ENCODE peak calls at places on chromosomes 4 and X, in four cellular contexts. One of them, this sample, is unnamed.

GRCh38 chrX:31600823-31601222 is 529.0 kb upstream of the FTHL17 start:
- DNase-seq in HCT116: no peak
- DNase-seq in H1: no peak
- DNase-seq in K562: no peak
- DNase-seq in this sample: no peak

GRCh38 chr4:124079174-124079780 is 633.3 kb downstream of the ANKRD50 start:
- DNase-seq in K562: no peak
- DNase-seq in H1: no peak
- DNase-seq in HCT116: no peak
- DNase-seq in this sample: no peak

GRCh38 chr4:729336-730315 is 24.0 kb downstream of the PCGF3 start:
- DNase-seq in HCT116: no peak
- DNase-seq in H1: no peak
- DNase-seq in K562: no peak
- DNase-seq in this sample: no peak

GRCh38 chr4:108619372-108620100 is 840 bp upstream of the RPL34 start:
- DNase-seq in K562: peak
- DNase-seq in HCT116: no peak
- DNase-seq in H1: no peak
- DNase-seq in this sample: no peak

GRCh38 chr4:99202536-99202935 is 16.5 kb downstream of the ADH6 start:
- DNase-seq in K562: no peak
- DNase-seq in H1: no peak
- DNase-seq in HCT116: no peak
- DNase-seq in this sample: no peak

GRCh38 chr4:181007751-181008150 is 1235.5 kb upstream of the TENM3 start:
- DNase-seq in H1: no peak
- DNase-seq in K562: no peak
- DNase-seq in HCT116: no peak
- DNase-seq in this sample: no peak

GRCh38 chr4:95544433-95545103 is 4.2 kb downstream of the UNC5C start:
- DNase-seq in HCT116: no peak
- DNase-seq in K562: no peak
- DNase-seq in H1: no peak
- DNase-seq in this sample: no peak

GRCh38 chr4:25253072-25253447 is 19.2 kb downstream of the PI4K2B start:
- DNase-seq in H1: no peak
- DNase-seq in K562: no peak
- DNase-seq in HCT116: no peak
- DNase-seq in this sample: no peak

GRCh38 chr4:65021737-65022136 is 612.5 kb upstream of the TECRL start:
- DNase-seq in H1: no peak
- DNase-seq in HCT116: no peak
- DNase-seq in K562: no peak
- DNase-seq in this sample: no peak

GRCh38 chr4:2049811-2050210 is 9.3 kb upstream of the NAT8L start:
- DNase-seq in H1: peak
- DNase-seq in K562: no peak
- DNase-seq in HCT116: no peak
- DNase-seq in this sample: no peak

GRCh38 chr4:5710962-5711478 is at the start of gene EVC:
- DNase-seq in H1: peak
- DNase-seq in K562: peak
- DNase-seq in HCT116: no peak
- DNase-seq in this sample: no peak

GRCh38 chr4:6095023-6095817 is 77.0 kb upstream of the C4orf50 start:
- DNase-seq in HCT116: no peak
- DNase-seq in H1: no peak
- DNase-seq in K562: no peak
- DNase-seq in this sample: no peak

GRCh38 chr4:6362896-6363295 is 93.2 kb downstream of the WFS1 start:
- DNase-seq in HCT116: no peak
- DNase-seq in K562: peak
- DNase-seq in H1: peak
- DNase-seq in this sample: no peak

GRCh38 chr4:56293121-56293520 is 94.2 kb downstream of the AASDH start:
- DNase-seq in H1: no peak
- DNase-seq in HCT116: no peak
- DNase-seq in K562: no peak
- DNase-seq in this sample: no peak

GRCh38 chr4:110005461-110006056 is 92.9 kb downstream of the EGF start:
- DNase-seq in H1: no peak
- DNase-seq in K562: peak
- DNase-seq in HCT116: peak
- DNase-seq in this sample: peak

GRCh38 chrX:39749728-39750127 is 348.0 kb downstream of the BCOR start:
- DNase-seq in K562: no peak
- DNase-seq in H1: no peak
- DNase-seq in HCT116: no peak
- DNase-seq in this sample: no peak

GRCh38 chr4:56656346-56656643 is 24.8 kb downstream of the HOPX start:
- DNase-seq in H1: no peak
- DNase-seq in HCT116: no peak
- DNase-seq in K562: no peak
- DNase-seq in this sample: no peak

GRCh38 chrX:151359931-151360871 is 36.8 kb upstream of the VMA21 start:
- DNase-seq in H1: peak
- DNase-seq in HCT116: no peak
- DNase-seq in K562: peak
- DNase-seq in this sample: no peak

GRCh38 chrX:132615396-132616131 is 126.7 kb upstream of the MBNL3 start:
- DNase-seq in HCT116: peak
- DNase-seq in K562: peak
- DNase-seq in H1: peak
- DNase-seq in this sample: no peak

GRCh38 chr4:187128226-187128625 is 404.6 kb upstream of the FAT1 start:
- DNase-seq in K562: no peak
- DNase-seq in H1: no peak
- DNase-seq in HCT116: no peak
- DNase-seq in this sample: no peak

GRCh38 chrX:54223581-54223980 is 40.5 kb upstream of the FAM120C start:
- DNase-seq in H1: no peak
- DNase-seq in K562: no peak
- DNase-seq in HCT116: no peak
- DNase-seq in this sample: no peak

GRCh38 chr4:119299221-119300071 is 22.5 kb downstream of the FABP2 start:
- DNase-seq in HCT116: no peak
- DNase-seq in H1: no peak
- DNase-seq in K562: peak
- DNase-seq in this sample: peak

GRCh38 chr4:106565727-106566126 is 197.1 kb upstream of the GIMD1 start:
- DNase-seq in K562: no peak
- DNase-seq in H1: no peak
- DNase-seq in HCT116: no peak
- DNase-seq in this sample: no peak

GRCh38 chr4:180455226-180455625 is 1788.0 kb upstream of the TENM3 start:
- DNase-seq in HCT116: no peak
- DNase-seq in H1: no peak
- DNase-seq in K562: no peak
- DNase-seq in this sample: no peak

GRCh38 chrX:2514131-2514530 is 13.4 kb upstream of the DHRSX start:
- DNase-seq in H1: no peak
- DNase-seq in K562: no peak
- DNase-seq in HCT116: no peak
- DNase-seq in this sample: no peak

GRCh38 chr4:165464338-165464737 is 85.5 kb downstream of the CPE start:
- DNase-seq in H1: no peak
- DNase-seq in HCT116: no peak
- DNase-seq in K562: no peak
- DNase-seq in this sample: no peak

GRCh38 chr4:1200425-1201035 is 28.1 kb upstream of the SPON2 start:
- DNase-seq in HCT116: no peak
- DNase-seq in K562: peak
- DNase-seq in H1: no peak
- DNase-seq in this sample: no peak

GRCh38 chrX:110322603-110323002 is 4.7 kb upstream of the AMMECR1 start:
- DNase-seq in HCT116: no peak
- DNase-seq in K562: no peak
- DNase-seq in H1: no peak
- DNase-seq in this sample: no peak
- TF ChIP-seq EGR1 in HCT116: no peak
- TF ChIP-seq EGR1 in K562: no peak
- TF ChIP-seq EGR1 in H1: no peak
- TF ChIP-seq EGR1 in this sample: no peak

GRCh38 chrX:47941423-47941822 is 62.4 kb downstream of the ZNF182 start:
- DNase-seq in H1: no peak
- DNase-seq in HCT116: no peak
- DNase-seq in K562: no peak
- DNase-seq in this sample: no peak

GRCh38 chrX:47940448-47940847 is 63.3 kb downstream of the ZNF182 start:
- DNase-seq in K562: no peak
- DNase-seq in HCT116: no peak
- DNase-seq in H1: no peak
- DNase-seq in this sample: no peak

GRCh38 chrX:47936224-47936939 is 67.4 kb downstream of the ZNF182 start:
- DNase-seq in HCT116: no peak
- DNase-seq in K562: peak
- DNase-seq in H1: no peak
- DNase-seq in this sample: no peak

GRCh38 chrX:47936940-47937317 is 66.9 kb downstream of the ZNF182 start:
- DNase-seq in HCT116: no peak
- DNase-seq in K562: no peak
- DNase-seq in H1: no peak
- DNase-seq in this sample: no peak
- TF ChIP-seq EGR1 in HCT116: no peak
- TF ChIP-seq EGR1 in K562: no peak
- TF ChIP-seq EGR1 in H1: no peak
- TF ChIP-seq EGR1 in this sample: no peak

GRCh38 chr4:14260591-14260990 is 633.1 kb upstream of the BOD1L1 start:
- DNase-seq in H1: no peak
- DNase-seq in K562: no peak
- DNase-seq in HCT116: no peak
- DNase-seq in this sample: no peak

GRCh38 chr4:14257903-14258302 is 630.4 kb upstream of the BOD1L1 start:
- DNase-seq in H1: no peak
- DNase-seq in K562: no peak
- DNase-seq in HCT116: no peak
- DNase-seq in this sample: no peak

GRCh38 chr4:14262221-14262620 is 634.7 kb upstream of the BOD1L1 start:
- DNase-seq in HCT116: no peak
- DNase-seq in K562: no peak
- DNase-seq in H1: no peak
- DNase-seq in this sample: no peak

GRCh38 chr4:14264437-14264836 is 636.9 kb upstream of the BOD1L1 start:
- DNase-seq in H1: no peak
- DNase-seq in K562: no peak
- DNase-seq in HCT116: no peak
- DNase-seq in this sample: no peak

GRCh38 chr4:14259926-14260325 is 632.4 kb upstream of the BOD1L1 start:
- DNase-seq in K562: no peak
- DNase-seq in H1: no peak
- DNase-seq in HCT116: no peak
- DNase-seq in this sample: no peak
- TF ChIP-seq EGR1 in K562: no peak
- TF ChIP-seq EGR1 in H1: no peak
- TF ChIP-seq EGR1 in HCT116: no peak
- TF ChIP-seq EGR1 in this sample: no peak

GRCh38 chr4:40564815-40565505 is 64.7 kb downstream of the RBM47 start:
- DNase-seq in K562: no peak
- DNase-seq in HCT116: no peak
- DNase-seq in H1: no peak
- DNase-seq in this sample: no peak
- TF ChIP-seq EGR1 in K562: no peak
- TF ChIP-seq EGR1 in HCT116: no peak
- TF ChIP-seq EGR1 in H1: no peak
- TF ChIP-seq EGR1 in this sample: no peak

DNA sequence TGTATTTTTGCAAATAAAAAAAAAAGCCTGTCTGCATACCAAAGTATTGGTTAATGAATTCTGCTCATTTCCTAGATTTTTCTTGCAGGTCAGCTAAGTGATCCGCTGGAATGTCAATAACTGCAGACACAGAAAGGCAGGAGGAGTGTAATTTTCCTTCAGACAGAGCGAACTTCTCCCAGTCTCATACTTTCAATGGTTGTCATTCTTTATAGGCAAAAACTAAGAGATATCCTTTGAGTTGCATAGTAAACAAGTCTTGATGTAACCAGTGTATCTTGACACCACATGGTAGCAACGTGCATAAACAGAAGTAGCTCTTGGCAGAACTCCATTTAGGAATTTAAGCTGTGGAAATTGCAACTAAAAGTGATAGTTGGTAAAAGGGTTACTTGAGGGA is 8.2 kb downstream of the CAPN6 start:
- DNase-seq in HCT116: no peak
- DNase-seq in K562: no peak
- DNase-seq in H1: no peak
- DNase-seq in this sample: no peak
- TF ChIP-seq EGR1 in HCT116: no peak
- TF ChIP-seq EGR1 in K562: no peak
- TF ChIP-seq EGR1 in H1: no peak
- TF ChIP-seq EGR1 in this sample: no peak